ENCODE peak calls at places on chromosomes 6 and 20, in eight cellular contexts. I, L, R, H, F, J, U and N are unnamed samples. For H3K36me3, the result is how much of the 10 kb centered on the place peaks cover.

GRCh38 chr6:152846825-152847224 is 96.2 kb downstream of the VIP start:
- DNase-seq in R (no peak), H (peak), I (peak), J (no peak), L (no peak), F (no peak), U (no peak), N (no peak)

GRCh38 chr20:17662333-17663039 is 19.6 kb downstream of the RRBP1 start:
- DNase-seq in I (no peak), J (no peak), F (no peak), R (no peak), L (no peak), H (no peak), U (no peak), N (no peak)

GRCh38 chr6:133240511-133241087 is 558 bp upstream of the EYA4 start:
- DNase-seq in H (no peak), F (peak), U (no peak), I (no peak), L (peak), R (no peak), J (no peak), N (no peak)

GRCh38 chr6:26307830-26308229 is 57.2 kb upstream of the BTN3A2 start:
- DNase-seq in H (no peak), I (no peak), F (no peak), J (no peak), U (no peak), L (no peak), R (no peak), N (no peak)

GRCh38 chr20:35887393-35888064 is 66.8 kb downstream of the SCAND1 start:
- DNase-seq in H (no peak), F (no peak), J (no peak), L (no peak), U (no peak), I (no peak), R (no peak), N (no peak)

GRCh38 chr6:125004198-125004597 is 42.0 kb downstream of the RNF217 start:
- DNase-seq in U (no peak), I (no peak), J (no peak), F (no peak), H (no peak), R (peak), L (no peak), N (no peak)

GRCh38 chr6:133353061-133353460 is 111.9 kb downstream of the EYA4 start:
- DNase-seq in U (no peak), F (no peak), R (no peak), L (no peak), I (no peak), H (no peak), J (no peak), N (no peak)

GRCh38 chr6:11426571-11426970 is 111.0 kb upstream of the TMEM170B start:
- DNase-seq in R (no peak), J (no peak), F (no peak), L (no peak), U (no peak), I (no peak), H (peak), N (no peak)

GRCh38 chr6:170111816-170112582 is 178.9 kb downstream of the DLL1 start:
- DNase-seq in I (no peak), J (no peak), H (no peak), U (no peak), F (peak), R (no peak), L (peak), N (no peak)

GRCh38 chr6:2188397-2188796 is 57.0 kb downstream of the GMDS start:
- DNase-seq in L (no peak), F (no peak), H (no peak), U (no peak), J (no peak), I (no peak), R (no peak), N (no peak)

GRCh38 chr20:63873477-63873971 is 8.5 kb downstream of the TPD52L2 start:
- DNase-seq in U (no peak), J (no peak), L (no peak), F (no peak), I (no peak), R (no peak), H (peak), N (no peak)

GRCh38 chr6:25435397-25435985 is 156.3 kb downstream of the CARMIL1 start:
- DNase-seq in R (no peak), F (no peak), U (no peak), L (no peak), H (no peak), I (no peak), J (no peak), N (no peak)

GRCh38 chr20:47031028-47031427 is 136.4 kb downstream of the EYA2 start:
- DNase-seq in L (no peak), R (no peak), I (no peak), J (no peak), F (no peak), U (no peak), H (no peak), N (no peak)

GRCh38 chr20:22795897-22796296 is 211.5 kb upstream of the FOXA2 start:
- DNase-seq in U (no peak), H (peak), L (no peak), I (peak), J (peak), F (no peak), R (no peak), N (no peak)

GRCh38 chr6:53282234-53282633 is 66.5 kb downstream of the ELOVL5 start:
- DNase-seq in U (no peak), R (no peak), L (no peak), F (no peak), J (no peak), H (no peak), I (no peak), N (no peak)

GRCh38 chr6:169424821-169425240 is 171.2 kb upstream of the THBS2 start:
- DNase-seq in U (no peak), L (peak), I (no peak), H (no peak), R (no peak), J (no peak), F (no peak), N (no peak)

GRCh38 chr6:87702589-87702945 is 534 bp upstream of the AKIRIN2 start:
- DNase-seq in I (peak), F (no peak), H (no peak), J (peak), U (no peak), R (no peak), L (peak), N (no peak)

GRCh38 chr6:7758456-7758855 is 32.6 kb downstream of the BMP6 start:
- DNase-seq in R (no peak), F (no peak), J (peak), L (no peak), H (no peak), U (no peak), I (no peak), N (no peak)

GRCh38 chr6:136792066-136792944 is at the start of gene MAP3K5:
- DNase-seq in F (peak), H (peak), I (peak), J (peak), R (peak), U (no peak), L (peak), N (no peak)

GRCh38 chr6:14896475-14896874 is 349.4 kb upstream of the JARID2 start:
- DNase-seq in F (no peak), I (no peak), L (no peak), U (no peak), J (no peak), H (no peak), R (no peak), N (no peak)

GRCh38 chr6:40996591-40997247 is 42.3 kb downstream of the UNC5CL start:
- DNase-seq in L (no peak), U (no peak), J (no peak), F (no peak), R (peak), I (peak), H (peak), N (no peak)

GRCh38 chr20:61762886-61763739 is 302.6 kb downstream of the TAF4 start:
- DNase-seq in R (no peak), F (no peak), I (no peak), L (no peak), U (no peak), J (no peak), H (no peak), N (no peak)

GRCh38 chr6:75524322-75524972 is 30.8 kb upstream of the FILIP1 start:
- DNase-seq in J (peak), U (no peak), L (no peak), R (no peak), F (no peak), I (peak), H (peak), N (no peak)

GRCh38 chr6:100721256-100721655 is 159.9 kb downstream of the ASCC3 start:
- DNase-seq in J (no peak), U (no peak), F (no peak), R (no peak), I (no peak), L (no peak), H (no peak), N (no peak)

GRCh38 chr6:17473554-17473953 is 80.2 kb downstream of the CAP2 start:
- DNase-seq in I (no peak), R (no peak), H (no peak), L (no peak), F (no peak), J (no peak), U (no peak), N (no peak)

GRCh38 chr6:110768057-110768456 is 47.2 kb downstream of the CDK19 start:
- DNase-seq in I (no peak), R (no peak), U (no peak), L (no peak), F (no peak), H (no peak), J (no peak), N (no peak)

GRCh38 chr6:104418125-104418524 is 441.6 kb downstream of the HACE1 start:
- DNase-seq in L (no peak), J (no peak), R (no peak), I (no peak), F (no peak), H (no peak), U (no peak), N (no peak)

GRCh38 chr6:26330835-26331808 is 33.9 kb upstream of the BTN3A2 start:
- DNase-seq in I (peak), L (peak), J (no peak), U (no peak), R (peak), H (peak), F (peak), N (no peak)

GRCh38 chr6:130020106-130020851 is 1.9 kb downstream of the L3MBTL3 start:
- DNase-seq in I (no peak), R (peak), F (peak), J (no peak), L (peak), U (no peak), H (peak), N (no peak)

GRCh38 chr6:156949376-156949775 is 172.2 kb downstream of the ARID1B start:
- DNase-seq in U (no peak), F (no peak), I (no peak), H (peak), J (peak), R (no peak), L (no peak), N (no peak)

GRCh38 chr6:75201901-75202672 is 3.8 kb downstream of the COL12A1 start:
- DNase-seq in L (peak), H (peak), J (no peak), R (no peak), F (peak), I (no peak), U (no peak), N (no peak)

GRCh38 chr6:121523628-121524027 is 88.2 kb downstream of the GJA1 start:
- DNase-seq in U (no peak), J (no peak), L (no peak), H (peak), R (no peak), I (no peak), F (no peak), N (no peak)

GRCh38 chr20:11170025-11170424 is 496.2 kb upstream of the JAG1 start:
- DNase-seq in U (no peak), L (no peak), F (no peak), R (no peak), J (no peak), H (peak), I (no peak), N (no peak)

GRCh38 chr6:110116258-110116657 is 63.2 kb downstream of the WASF1 start:
- DNase-seq in H (no peak), F (no peak), J (no peak), R (no peak), U (no peak), L (no peak), I (no peak), N (no peak)

GRCh38 chr6:154510144-154510905 is at the start of gene CNKSR3:
- DNase-seq in L (peak), J (peak), I (peak), U (no peak), H (peak), R (peak), F (peak), N (peak)

GRCh38 chr6:46422619-46423018 is 68.6 kb downstream of the RCAN2 start:
- DNase-seq in J (no peak), H (no peak), F (no peak), L (no peak), I (no peak), U (no peak), R (no peak), N (no peak)

GRCh38 chr6:81981812-81982211 is 229.3 kb upstream of the TENT5A start:
- DNase-seq in L (no peak), I (no peak), R (no peak), J (peak), U (no peak), F (no peak), H (peak), N (no peak)

GRCh38 chr20:14401479-14402138 is 64.2 kb upstream of the FLRT3 start:
- DNase-seq in U (no peak), F (no peak), L (peak), I (no peak), R (no peak), J (no peak), H (no peak), N (no peak)

DNA sequence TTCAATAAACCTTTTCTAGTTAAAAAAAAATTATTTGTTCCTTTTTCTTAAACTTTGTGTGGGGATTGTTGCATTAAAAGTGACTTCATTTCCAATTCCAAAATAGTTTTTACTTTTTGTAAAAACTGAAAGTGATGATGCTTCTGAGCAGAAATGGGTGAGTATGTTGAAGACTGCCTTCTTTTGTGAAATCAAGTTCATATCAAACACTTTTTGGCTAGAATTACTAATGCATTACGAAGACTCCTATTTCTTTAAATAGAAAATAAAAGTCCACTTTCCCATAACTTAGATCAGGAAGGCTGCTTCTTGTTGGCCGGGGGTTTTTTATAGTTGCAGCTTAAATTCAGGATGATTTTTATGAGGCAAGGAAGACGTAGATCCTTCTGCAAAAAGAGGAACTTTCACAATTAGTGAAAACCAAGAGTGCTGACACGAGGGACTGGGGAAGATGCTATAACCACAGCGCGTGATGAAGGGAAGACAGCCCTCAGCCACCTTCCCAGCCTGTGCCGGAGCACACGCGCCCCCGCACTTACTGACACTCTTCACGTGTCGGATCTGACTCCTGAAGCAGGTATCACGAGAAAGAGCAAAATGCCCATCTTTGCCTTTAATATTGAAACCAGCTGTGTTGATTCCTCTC is 206.1 kb upstream of the PRDM1 start:
- DNase-seq in H (no peak), J (no peak), I (no peak), F (no peak), R (no peak), L (no peak), U (peak), N (no peak)
- TF ChIP-seq POLR2AphosphoS5 in H (no peak), J (no peak), I (no peak), F (no peak), R (no peak), L (no peak), U (no peak), N (no peak)

GRCh38 chr6:43188426-43188825 is 6.4 kb downstream of the CUL9 start:
- DNase-seq in I (no peak), J (no peak), L (no peak), H (no peak), F (no peak), R (no peak), U (no peak), N (no peak)

GRCh38 chr6:43192911-43193310 is 10.9 kb downstream of the CUL9 start:
- DNase-seq in I (no peak), F (no peak), R (no peak), H (no peak), J (no peak), L (no peak), U (no peak), N (no peak)

GRCh38 chr6:43189905-43190304 is 7.9 kb downstream of the CUL9 start:
- DNase-seq in I (no peak), J (no peak), R (no peak), H (no peak), U (no peak), F (no peak), L (no peak), N (no peak)

GRCh38 chr6:43196337-43196736 is 14.3 kb downstream of the CUL9 start:
- DNase-seq in U (no peak), R (no peak), F (no peak), L (no peak), J (no peak), H (no peak), I (peak), N (no peak)

GRCh38 chr6:43193929-43194328 is 11.9 kb downstream of the CUL9 start:
- DNase-seq in L (peak), I (no peak), U (no peak), H (no peak), J (no peak), R (no peak), F (no peak), N (no peak)
- H3K36me3 ChIP-seq in L (under half), I (under half), U (under half), H (under half), J (under half), R (under half), F (under half), N (under half)

GRCh38 chr20:38164624-38165088 is 414 bp downstream of the TGM2 start:
- DNase-seq in R (no peak), J (no peak), F (no peak), I (no peak), H (no peak), L (no peak), U (no peak), N (no peak)
- H3K9ac ChIP-seq in R (peak), J (peak), F (no peak), I (peak), H (peak), L (peak), U (no peak), N (no peak)

GRCh38 chr6:97411610-97412009 is 128.6 kb upstream of the MMS22L start:
- DNase-seq in L (no peak), I (no peak), F (no peak), U (no peak), J (no peak), H (no peak), R (no peak), N (no peak)

GRCh38 chr6:97401533-97401932 is 118.5 kb upstream of the MMS22L start:
- DNase-seq in H (peak), J (no peak), I (no peak), L (no peak), R (no peak), U (no peak), F (no peak), N (peak)

GRCh38 chr6:97406633-97407032 is 123.6 kb upstream of the MMS22L start:
- DNase-seq in U (no peak), J (no peak), L (no peak), I (no peak), F (no peak), R (no peak), H (no peak), N (no peak)

DNA sequence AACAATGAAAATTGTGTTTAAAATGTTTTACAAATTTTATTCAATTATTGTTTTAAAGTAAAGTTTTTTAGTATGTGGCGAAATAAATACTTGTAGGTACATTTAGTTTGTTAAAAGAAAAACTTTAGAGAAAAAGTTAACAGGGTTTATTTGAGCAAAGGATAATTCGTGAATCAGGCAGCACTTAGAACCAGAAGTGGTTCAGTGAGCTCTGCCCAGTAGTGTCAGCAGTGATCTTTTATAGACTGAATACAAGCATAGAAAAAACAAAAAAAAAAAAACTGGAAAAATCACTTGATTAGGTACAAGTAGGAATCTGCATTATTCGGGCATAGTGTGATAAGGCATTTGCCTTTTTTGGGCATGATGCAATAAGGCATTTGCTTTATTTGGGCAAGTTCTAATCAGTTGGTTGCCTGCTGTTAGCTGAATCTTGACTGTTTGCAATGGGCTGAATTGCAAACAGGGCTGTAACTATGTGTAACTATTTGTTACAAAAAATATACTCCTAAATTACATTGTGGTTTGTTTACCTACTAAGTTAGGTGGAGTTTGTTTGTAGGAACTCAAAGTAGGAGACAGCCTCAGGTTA is 122.9 kb upstream of the MMS22L start:
- DNase-seq in J (no peak), L (no peak), H (no peak), F (no peak), U (no peak), I (no peak), R (no peak), N (peak)
- TF ChIP-seq POLR2AphosphoS5 in J (no peak), L (no peak), H (no peak), F (no peak), U (no peak), I (no peak), R (no peak), N (no peak)

GRCh38 chr6:49698538-49699205 is 14.7 kb downstream of the CRISP2 start:
- DNase-seq in I (no peak), H (no peak), F (no peak), U (no peak), J (no peak), L (no peak), R (peak), N (no peak)
- H3K36me3 ChIP-seq in I (under half), H (under half), F (under half), U (under half), J (under half), L (under half), R (under half), N (under half)

DNA sequence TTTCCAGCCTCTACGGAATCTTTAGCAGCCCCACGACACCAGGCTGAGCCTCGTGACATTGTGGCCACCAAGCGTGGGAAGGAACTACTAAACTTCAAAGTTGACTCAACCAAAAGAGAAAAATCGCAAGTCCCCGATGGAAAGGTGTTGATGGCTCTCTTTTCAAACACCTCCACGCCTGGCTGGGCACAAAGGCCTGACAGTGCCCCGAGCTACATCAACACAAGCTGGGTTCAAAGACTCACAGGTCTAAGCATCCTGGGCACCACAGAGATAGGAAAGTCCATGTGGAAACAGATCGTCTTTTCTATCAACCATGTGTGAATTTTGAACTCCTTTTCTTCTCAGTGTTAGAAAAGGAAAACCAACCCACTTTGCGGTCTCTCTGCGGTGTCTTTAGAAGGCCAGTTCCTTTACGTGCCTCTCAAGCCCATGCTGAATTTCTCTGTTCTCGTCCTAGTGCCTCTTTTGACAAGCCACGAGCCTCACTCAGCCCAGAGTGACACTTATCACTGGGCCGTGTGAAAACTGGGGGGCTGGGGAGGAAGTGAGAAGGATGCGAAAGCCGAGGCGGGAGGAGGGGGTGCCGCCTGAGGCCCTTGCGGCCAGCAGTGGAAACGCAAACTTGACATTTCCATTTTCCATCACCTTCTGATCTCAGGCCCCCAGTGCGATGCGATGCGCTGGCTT is 59.4 kb downstream of the GFOD1 start:
- DNase-seq in I (no peak), F (no peak), J (no peak), R (no peak), U (peak), H (peak), L (no peak), N (no peak)
- H3K9ac ChIP-seq in I (no peak), F (no peak), J (no peak), R (no peak), U (peak), H (no peak), L (no peak), N (no peak)

GRCh38 chr6:107698146-107698545 is 126.0 kb downstream of the SCML4 start:
- DNase-seq in J (no peak), R (no peak), L (no peak), H (no peak), I (no peak), U (no peak), F (no peak), N (no peak)
- TF ChIP-seq POLR2AphosphoS5 in J (no peak), R (no peak), L (no peak), H (no peak), I (no peak), U (no peak), F (no peak), N (no peak)